ENCODE peak calls at places on chromosomes 16 and 17, in seven cellular contexts. Y is neural crest cell; C is naive thymus-derived CD4-positive, alpha-beta T cell; O is non-pigmented ciliary epithelial cell; A is stimulated activated CD8-positive, alpha-beta memory T cell treated with anti-CD3 and anti-CD28 coated beads, Interleukin-2, amount 100 ng/mL, for 48 hours; D is CD4-positive, alpha-beta T cell; I is AG08396. M is an unnamed sample.

GRCh38 chr17:61827649-61828395 is 35.5 kb downstream of the BRIP1 start:
- DNase-seq in O (no peak), D (no peak), C (no peak), Y (no peak), I (no peak), A (no peak), M (no peak)

GRCh38 chr16:70738083-70738977 is 52.5 kb upstream of the MTSS2 start:
- DNase-seq in D (no peak), Y (peak; percentile 6), O (no peak), A (peak; percentile 29), I (peak; percentile 85), C (no peak), M (no peak)

GRCh38 chr16:75048051-75048450 is 49.2 kb downstream of the ZNRF1 start:
- DNase-seq in D (no peak), A (no peak), C (no peak), I (no peak), Y (no peak), O (no peak), M (no peak)

GRCh38 chr17:2406903-2407790 is 6.3 kb upstream of the MNT start:
- DNase-seq in C (no peak), Y (no peak), I (peak; percentile 79), O (peak; percentile 72), D (no peak), A (no peak), M (no peak)

GRCh38 chr17:43006639-43007551 is at the start of gene IFI35:
- DNase-seq in Y (peak; percentile 36), D (peak; percentile 88), A (peak; percentile 76), I (peak; percentile 79), O (peak; percentile 48), C (peak; percentile 81), M (peak; percentile 84)

GRCh38 chr16:77882359-77882758 is 94.0 kb downstream of the VAT1L start:
- DNase-seq in C (no peak), O (no peak), Y (no peak), D (no peak), I (no peak), A (no peak), M (no peak)

GRCh38 chr17:3571043-3571900 is 13.7 kb upstream of the TRPV3 start:
- DNase-seq in Y (no peak), I (no peak), D (no peak), O (no peak), C (no peak), A (no peak), M (no peak)

GRCh38 chr17:47742319-47743181 is 9.5 kb downstream of the TBX21 start:
- DNase-seq in Y (peak; percentile 57), D (peak; percentile 64), A (no peak), C (peak; percentile 56), I (peak; percentile 9), O (no peak), M (peak; percentile 39)

GRCh38 chr17:17205368-17206148 is 575 bp downstream of the PLD6 start:
- DNase-seq in D (peak; percentile 60), A (peak; percentile 40), Y (no peak), O (no peak), C (peak; percentile 41), I (peak; percentile 79), M (peak; percentile 46)

GRCh38 chr17:66541461-66542182 is 239.2 kb downstream of the PRKCA start:
- DNase-seq in C (no peak), D (no peak), A (no peak), I (no peak), O (no peak), Y (no peak), M (no peak)

GRCh38 chr16:28318042-28318597 is 25.8 kb downstream of the SBK1 start:
- DNase-seq in I (no peak), Y (no peak), A (no peak), C (no peak), O (no peak), D (no peak), M (no peak)

GRCh38 chr17:31593806-31594205 is 202.3 kb downstream of the RAB11FIP4 start:
- DNase-seq in D (no peak), I (peak; percentile 76), C (no peak), A (no peak), Y (no peak), O (no peak), M (no peak)